ENCODE peak calls at places on chromosomes 6 and 20, in nine cellular contexts. X is CD4-positive, alpha-beta memory T cell; P is adrenal gland; J is upper lobe of left lung; R is A549; H is transverse colon; Z is esophagus squamous epithelium; W is K562; Q is CD8-positive, alpha-beta T cell. M is an unnamed sample. For H3K4me1 and H3K9me3, the result is how much of the 10 kb centered on the place peaks cover.

GRCh38 chr20:11323821-11324220 is 593.9 kb upstream of the BTBD3 start:
- DNase-seq in X (no peak), P (no peak), J (no peak), R (no peak), H (no peak), Z (no peak), W (no peak), Q (no peak), M (no peak)

GRCh38 chr6:166330612-166331011 is 11.7 kb downstream of the SFT2D1 start:
- DNase-seq in X (no peak), P (peak), J (peak), R (peak), H (peak), Z (no peak), W (peak), Q (no peak), M (no peak)

GRCh38 chr20:2382833-2383232 is 2.1 kb downstream of the TGM6 start:
- DNase-seq in X (no peak), P (no peak), J (no peak), R (no peak), H (no peak), Z (no peak), W (no peak), Q (no peak), M (no peak)

GRCh38 chr20:25278636-25279361 is 30.9 kb downstream of the PYGB start:
- DNase-seq in X (no peak), P (peak), J (no peak), R (no peak), H (peak), Z (no peak), W (no peak), Q (no peak), M (no peak)

GRCh38 chr20:47672886-47673670 is 112.2 kb downstream of the SULF2 start:
- DNase-seq in X (no peak), P (peak), J (peak), R (no peak), H (no peak), Z (no peak), W (no peak), Q (no peak), M (no peak)

GRCh38 chr6:7254980-7255825 is 57.8 kb downstream of the SSR1 start:
- DNase-seq in X (no peak), P (peak), J (no peak), R (no peak), H (no peak), Z (no peak), W (peak), Q (no peak), M (no peak)

GRCh38 chr6:14709900-14710299 is 536.0 kb upstream of the JARID2 start:
- DNase-seq in X (no peak), P (no peak), J (no peak), R (no peak), H (no peak), Z (no peak), W (no peak), Q (no peak), M (no peak)

GRCh38 chr20:12265662-12266061 is 348.0 kb downstream of the BTBD3 start:
- DNase-seq in X (no peak), P (no peak), J (no peak), R (no peak), H (no peak), Z (no peak), W (no peak), Q (no peak), M (no peak)

GRCh38 chr6:29628419-29629281 is 4.3 kb downstream of the GABBR1 start:
- DNase-seq in X (peak), P (peak), J (peak), R (peak), H (peak), Z (no peak), W (peak), Q (no peak), M (peak)

DNA sequence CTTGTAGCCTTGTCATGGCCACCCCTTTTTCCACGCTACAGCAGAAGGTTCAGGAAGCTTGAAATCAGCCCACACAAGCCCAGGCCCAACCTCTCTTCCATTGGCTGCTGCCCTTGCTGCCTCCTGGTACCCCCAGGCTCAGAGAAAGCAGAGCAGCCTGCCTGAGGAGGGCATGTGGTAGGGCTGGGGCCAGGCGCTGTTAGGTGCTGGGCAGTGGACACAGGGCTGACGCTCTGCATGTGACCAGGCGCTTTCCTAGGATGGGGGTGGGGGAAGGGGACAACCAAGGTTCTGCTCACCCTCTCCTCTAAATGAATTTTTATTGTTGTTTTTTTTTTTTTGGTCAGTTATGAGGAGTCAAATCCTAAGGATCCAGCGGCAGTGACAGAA is 36.3 kb upstream of the ID1 start:
- DNase-seq in X (no peak), P (no peak), J (no peak), R (no peak), H (no peak), Z (no peak), W (no peak), Q (no peak), M (no peak)
- H3K4me1 ChIP-seq in X (under half), P (under half), J (under half), R (half or more), H (under half), Z (half or more), W (under half), Q (under half), M (under half)

GRCh38 chr20:8624616-8625015 is 444.3 kb upstream of the PLCB4 start:
- DNase-seq in X (no peak), P (no peak), J (no peak), R (no peak), H (no peak), Z (no peak), W (no peak), Q (no peak), M (no peak)
- H3K9me3 ChIP-seq in X (under half), P (under half), J (under half), R (under half), H (under half), Z (under half), W (under half), Q (under half), M (under half)

GRCh38 chr20:18971121-18971520 is 157.5 kb downstream of the SCP2D1 start:
- DNase-seq in X (no peak), P (no peak), J (no peak), R (no peak), H (no peak), Z (no peak), W (no peak), Q (no peak), M (no peak)
- H3K4me1 ChIP-seq in X (under half), P (under half), J (under half), R (under half), H (under half), Z (under half), W (under half), Q (under half), M (under half)

DNA sequence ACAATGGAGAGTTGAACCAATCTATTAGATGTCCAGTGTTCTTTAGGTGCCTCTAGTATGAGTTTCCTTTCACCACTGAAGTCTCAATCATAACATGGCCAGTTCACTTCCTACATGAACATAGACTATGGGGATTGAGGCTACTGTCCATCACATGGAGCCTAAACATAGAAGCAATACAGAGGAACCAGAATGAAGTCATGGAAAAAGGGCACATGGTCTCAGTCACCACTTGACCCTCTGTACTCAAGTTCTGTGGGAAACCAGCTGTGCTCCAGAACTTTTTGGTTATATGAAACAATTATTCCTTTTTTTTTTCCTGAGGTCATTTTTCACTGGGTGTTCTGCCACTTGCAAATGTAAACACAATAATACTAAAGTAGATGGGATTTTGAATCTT is 762.5 kb downstream of the CBLN4 start:
- DNase-seq in X (no peak), P (no peak), J (no peak), R (no peak), H (no peak), Z (no peak), W (no peak), Q (no peak), M (no peak)
- H3K9me3 ChIP-seq in X (under half), P (under half), J (under half), R (under half), H (under half), Z (under half), W (under half), Q (under half), M (under half)

DNA sequence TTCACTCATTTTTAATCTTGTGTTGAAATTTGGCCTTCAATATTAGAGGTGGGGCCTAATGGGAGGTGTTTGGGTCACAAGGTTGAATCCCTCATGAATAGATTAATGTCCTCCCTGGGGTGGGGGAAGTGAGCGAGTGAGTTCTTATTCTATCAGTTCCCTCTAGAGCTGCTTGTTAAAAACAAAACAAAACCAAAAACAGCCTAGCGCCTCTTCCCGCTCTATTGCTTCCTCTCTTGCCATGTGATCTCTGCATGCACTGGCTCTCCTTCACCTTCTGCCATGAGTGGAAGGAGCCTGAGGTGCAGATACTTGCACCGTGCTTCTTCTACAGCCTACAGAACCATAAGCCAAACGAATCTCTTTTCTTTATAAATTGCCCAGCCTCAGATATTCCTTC is 89.6 kb upstream of the SLC35F1 start:
- DNase-seq in X (no peak), P (no peak), J (no peak), R (no peak), H (no peak), Z (no peak), W (no peak), Q (no peak), M (no peak)
- H3K4me1 ChIP-seq in X (under half), P (under half), J (under half), R (under half), H (under half), Z (under half), W (under half), Q (under half), M (under half)

DNA sequence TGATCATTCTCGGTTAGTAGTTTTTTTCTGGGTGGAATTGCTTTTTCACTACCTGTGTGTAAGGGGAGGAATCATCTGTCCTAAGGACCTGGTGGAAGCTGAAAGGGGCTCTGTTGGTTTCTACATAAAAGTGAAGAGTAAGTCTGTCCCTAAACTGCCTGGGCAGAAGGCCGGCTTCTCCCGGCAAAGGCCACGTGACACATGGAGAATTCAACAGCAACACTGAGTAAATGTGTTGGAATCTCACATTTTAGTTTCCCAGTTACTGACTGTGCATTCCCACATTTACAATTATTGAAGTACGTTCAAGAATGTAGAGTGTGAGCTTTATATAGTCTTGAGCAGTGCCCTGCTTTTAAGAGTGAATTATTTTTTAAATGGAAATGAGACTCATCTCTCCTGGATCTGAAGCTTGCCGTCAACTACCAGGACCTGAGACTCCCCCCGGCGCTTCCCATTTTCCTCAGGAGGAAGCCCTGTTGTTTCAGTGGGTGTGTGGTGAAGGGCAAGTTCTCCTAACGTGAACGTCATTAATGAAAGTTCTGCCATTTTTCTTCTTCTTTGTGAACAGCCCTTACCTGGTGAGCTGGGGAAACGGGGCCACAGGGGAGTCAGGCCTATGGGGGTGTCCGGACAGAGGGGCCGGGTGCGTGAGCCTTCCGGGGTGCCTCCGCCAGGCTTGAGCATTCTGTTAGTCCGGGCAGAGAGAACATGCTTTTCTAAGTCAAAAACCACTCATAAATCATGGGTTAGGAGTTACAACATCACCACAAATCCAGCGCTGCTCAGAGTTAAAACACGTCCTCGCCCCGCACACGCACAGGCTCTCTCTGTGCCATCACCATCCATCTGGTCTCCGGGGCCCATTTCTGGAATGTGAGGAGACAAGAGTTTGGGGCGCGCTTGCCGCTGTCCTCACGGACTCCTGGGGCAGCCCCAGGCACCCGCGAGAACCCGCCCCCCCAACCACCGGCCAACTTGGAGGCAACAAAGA is 56.6 kb upstream of the SMOC2 start:
- DNase-seq in X (no peak), P (no peak), J (no peak), R (no peak), H (no peak), Z (no peak), W (no peak), Q (no peak), M (no peak)
- H3K9me3 ChIP-seq in X (under half), P (under half), J (under half), R (under half), H (under half), Z (under half), W (under half), Q (under half), M (under half)

DNA sequence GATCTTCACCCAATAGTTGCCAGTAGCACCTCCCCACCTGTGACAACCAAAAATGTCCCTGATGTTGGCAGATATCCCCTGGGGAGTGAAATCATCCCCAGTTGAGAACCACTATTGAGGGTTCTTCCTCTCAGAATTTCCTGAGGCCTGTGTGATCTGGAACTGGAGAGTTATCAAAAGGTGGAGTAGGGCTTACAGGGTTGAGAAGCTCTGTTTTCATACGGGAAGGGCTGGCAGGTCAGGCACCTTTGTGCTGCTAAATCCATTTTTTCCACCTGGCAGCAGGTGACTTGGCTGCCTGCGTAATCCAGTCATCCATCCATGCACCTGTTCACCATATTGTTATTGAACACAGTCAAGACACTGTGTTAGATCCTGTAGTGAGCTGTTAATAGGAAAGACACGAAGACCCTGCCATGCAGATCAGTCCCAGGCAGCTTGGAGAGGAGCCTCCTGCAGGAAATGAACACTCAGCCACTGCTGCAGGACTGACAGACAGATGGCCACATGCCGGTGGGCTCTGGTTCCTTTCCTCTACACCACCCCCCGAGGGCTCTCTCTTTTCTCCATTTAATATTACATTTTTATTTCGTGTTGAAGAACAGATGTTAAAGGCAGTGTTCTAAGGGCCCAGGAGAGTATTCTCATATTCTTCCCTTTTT is 5.4 kb downstream of the DUSP22 start:
- DNase-seq in X (no peak), P (no peak), J (no peak), R (no peak), H (no peak), Z (no peak), W (no peak), Q (no peak), M (no peak)
- H3K4me1 ChIP-seq in X (under half), P (under half), J (half or more), R (under half), H (under half), Z (half or more), W (under half), Q (under half), M (under half)

GRCh38 chr6:168388641-168389633 is 52.0 kb upstream of the SMOC2 start:
- DNase-seq in X (no peak), P (no peak), J (peak), R (no peak), H (no peak), Z (no peak), W (no peak), Q (no peak), M (no peak)

GRCh38 chr6:168385858-168386735 is 54.9 kb upstream of the SMOC2 start:
- DNase-seq in X (no peak), P (no peak), J (no peak), R (no peak), H (no peak), Z (no peak), W (no peak), Q (no peak), M (no peak)

GRCh38 chr6:168387911-168388310 is 53.1 kb upstream of the SMOC2 start:
- DNase-seq in X (no peak), P (no peak), J (no peak), R (no peak), H (no peak), Z (no peak), W (no peak), Q (no peak), M (no peak)

GRCh38 chr6:168386973-168387372 is 54.0 kb upstream of the SMOC2 start:
- DNase-seq in X (no peak), P (no peak), J (no peak), R (no peak), H (no peak), Z (no peak), W (no peak), Q (no peak), M (no peak)

GRCh38 chr6:168387426-168387825 is 53.6 kb upstream of the SMOC2 start:
- DNase-seq in X (no peak), P (no peak), J (no peak), R (no peak), H (no peak), Z (no peak), W (no peak), Q (no peak), M (no peak)
- H3K9me3 ChIP-seq in X (under half), P (under half), J (under half), R (under half), H (under half), Z (under half), W (under half), Q (under half), M (under half)

DNA sequence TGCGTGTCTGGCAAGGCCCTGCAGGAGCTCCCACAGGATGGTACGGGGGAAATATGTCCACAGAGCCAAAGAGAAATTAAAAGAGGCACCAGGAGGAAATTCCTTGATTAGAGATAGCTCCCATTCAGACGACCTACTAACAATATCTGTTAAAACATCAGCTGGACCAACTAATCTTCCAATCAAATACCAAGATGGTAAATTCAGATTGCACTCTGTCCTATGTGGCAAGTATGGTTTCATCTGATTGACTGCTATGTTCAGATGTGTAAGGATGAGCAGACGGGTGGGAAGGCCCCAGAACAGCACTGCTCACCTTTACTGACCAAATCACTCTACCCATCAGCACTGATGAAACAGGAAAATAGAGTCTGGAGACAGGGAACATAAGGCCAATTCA is 19.5 kb downstream of the BPIFA2 start:
- DNase-seq in X (no peak), P (no peak), J (no peak), R (no peak), H (no peak), Z (no peak), W (no peak), Q (no peak), M (no peak)
- H3K4me1 ChIP-seq in X (under half), P (under half), J (under half), R (under half), H (under half), Z (under half), W (under half), Q (under half), M (under half)

M was measured in SJCRH30.